ENCODE peak calls at places on chromosomes 13 and 19, in four cellular contexts. N is K562, K is WTC11, B is HepG2. V is an unnamed sample.
A peak's percentile ranks its signal among the peaks of the same experiment; 100 is the strongest.

GRCh38 chr13:98315466-98315865 is 138.4 kb upstream of the RNF113B start:
- DNase-seq in N (no peak), K (no peak), B (no peak), V (no peak)

GRCh38 chr13:111663505-111663904 is 343.1 kb downstream of the TEX29 start:
- DNase-seq in B (no peak), N (no peak), K (no peak), V (no peak)

GRCh38 chr13:80010286-80010831 is 330.6 kb downstream of the SPRY2 start:
- DNase-seq in B (no peak), K (no peak), N (no peak), V (no peak)

GRCh38 chr19:19627716-19628498 is at the start of gene LPAR2:
- DNase-seq in N (no peak), B (no peak), K (peak; percentile 76), V (no peak)

GRCh38 chr13:84400711-84401110 is 518.4 kb upstream of the SLITRK1 start:
- DNase-seq in K (no peak), N (no peak), B (no peak), V (no peak)

GRCh38 chr19:11381535-11382369 is 2.4 kb downstream of the EPOR start:
- DNase-seq in B (no peak), N (no peak), K (peak; percentile 89), V (peak; percentile 81)

GRCh38 chr19:51097166-51097736 is 11.0 kb downstream of the CTU1 start:
- DNase-seq in K (peak; percentile 83), N (peak; percentile 74), B (peak; percentile 34), V (peak; percentile 72)

GRCh38 chr19:22326219-22326618 is 40.0 kb downstream of the ZNF729 start:
- DNase-seq in B (no peak), K (no peak), N (no peak), V (no peak)

GRCh38 chr13:76148374-76148773 is 512.2 kb downstream of the LMO7 start:
- DNase-seq in K (no peak), N (no peak), B (no peak), V (no peak)

GRCh38 chr19:39438270-39438934 is 2.7 kb upstream of the RPS16 start:
- DNase-seq in N (no peak), K (no peak), B (peak; percentile 50), V (no peak)

GRCh38 chr13:103883152-103883551 is 816.9 kb upstream of the SLC10A2 start:
- DNase-seq in N (no peak), B (peak; percentile 81), K (peak; percentile 65), V (peak; percentile 39)

GRCh38 chr13:96041326-96042092 is 11.7 kb downstream of the UGGT2 start:
- DNase-seq in K (no peak), N (no peak), B (peak; percentile 4), V (no peak)

GRCh38 chr19:37872383-37872782 is 34.0 kb downstream of the WDR87 start:
- DNase-seq in N (no peak), B (no peak), K (no peak), V (no peak)

GRCh38 chr19:40219721-40220276 is 1.6 kb upstream of the TTC9B start:
- DNase-seq in K (no peak), B (no peak), N (peak; percentile 38), V (no peak)

GRCh38 chr13:40124648-40125045 is 469.2 kb downstream of the COG6 start:
- DNase-seq in B (no peak), N (no peak), K (no peak), V (no peak)

GRCh38 chr19:58407658-58408151 is 744 bp upstream of the ZNF584 start:
- DNase-seq in N (no peak), B (peak; percentile 57), K (no peak), V (no peak)

GRCh38 chr13:20043207-20043925 is 84.8 kb downstream of the ZMYM2 start:
- DNase-seq in K (no peak), N (no peak), B (no peak), V (no peak)

GRCh38 chr19:55483681-55484361 is 1.2 kb upstream of the NAT14 start:
- DNase-seq in N (no peak), K (no peak), B (no peak), V (no peak)

GRCh38 chr13:32225494-32225931 is 89.7 kb downstream of the ZAR1L start:
- DNase-seq in B (no peak), N (no peak), K (no peak), V (no peak)

GRCh38 chr13:110528371-110528770 is 33.2 kb downstream of the RAB20 start:
- DNase-seq in B (no peak), K (no peak), N (no peak), V (no peak)

GRCh38 chr19:55704494-55705245 is 29.6 kb downstream of the EPN1 start:
- DNase-seq in K (no peak), B (no peak), N (no peak), V (no peak)

GRCh38 chr19:43901395-43902390 is 33.4 kb downstream of the ZNF45 start:
- DNase-seq in K (peak; percentile 79), N (peak; percentile 77), B (peak; percentile 80), V (peak; percentile 81)

GRCh38 chr13:110215606-110216005 is 91.4 kb downstream of the COL4A1 start:
- DNase-seq in K (no peak), N (no peak), B (no peak), V (no peak)

GRCh38 chr19:11475861-11476260 is 5.0 kb downstream of the ELAVL3 start:
- DNase-seq in K (no peak), N (no peak), B (no peak), V (no peak)

GRCh38 chr19:12995596-12996541 is 594 bp downstream of the NFIX start:
- DNase-seq in N (peak; percentile 92), B (no peak), K (no peak), V (no peak)

GRCh38 chr19:45598267-45599011 is 3.6 kb downstream of the GPR4 start:
- DNase-seq in K (no peak), B (no peak), N (no peak), V (no peak)

DNA sequence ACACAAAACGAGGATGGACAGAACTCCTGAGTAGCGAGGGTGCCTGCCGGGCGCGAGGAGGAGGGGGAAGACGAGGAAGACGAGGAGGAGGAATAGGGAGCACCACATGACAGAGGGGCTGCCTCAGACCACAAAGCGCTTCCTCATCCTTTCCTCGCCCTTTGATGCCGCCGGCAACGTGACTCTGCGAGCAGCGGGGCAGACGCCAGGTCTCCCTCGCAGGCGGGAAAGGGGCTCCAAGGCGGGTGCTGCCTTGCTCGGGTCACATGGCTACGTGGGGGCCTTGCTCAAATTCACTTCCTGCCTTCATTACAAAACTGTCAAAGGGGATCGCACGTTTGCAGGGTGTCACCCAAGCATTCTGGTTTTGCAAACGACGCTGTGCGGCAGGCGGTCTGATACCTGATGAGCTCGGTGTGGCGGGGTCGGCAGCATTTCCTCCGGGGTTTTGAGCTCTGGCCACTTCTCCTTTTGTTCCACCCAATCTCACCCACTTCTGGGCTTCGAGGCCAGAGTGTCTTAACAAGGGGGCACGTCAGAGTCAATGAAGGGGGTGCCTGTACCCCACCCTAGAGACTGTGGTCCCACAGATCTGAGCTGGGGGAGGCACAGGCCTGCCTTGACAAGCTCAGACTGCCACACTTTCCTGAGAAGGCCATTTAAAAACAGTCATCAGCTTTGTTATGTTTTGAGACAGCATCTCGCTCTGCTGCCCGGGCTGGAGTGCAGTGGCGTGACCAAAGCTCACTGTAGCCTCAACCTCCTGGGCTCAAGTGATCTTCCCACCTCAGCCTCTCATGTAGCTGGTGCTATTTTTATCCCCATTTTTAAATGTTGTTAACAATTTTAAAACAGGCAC is 14.9 kb downstream of the MAP2K2 start:
- DNase-seq in B (no peak), K (no peak), N (no peak), V (no peak)
- TF ChIP-seq ELF4 in B (no peak), K (no peak), N (no peak), V (no peak)

DNA sequence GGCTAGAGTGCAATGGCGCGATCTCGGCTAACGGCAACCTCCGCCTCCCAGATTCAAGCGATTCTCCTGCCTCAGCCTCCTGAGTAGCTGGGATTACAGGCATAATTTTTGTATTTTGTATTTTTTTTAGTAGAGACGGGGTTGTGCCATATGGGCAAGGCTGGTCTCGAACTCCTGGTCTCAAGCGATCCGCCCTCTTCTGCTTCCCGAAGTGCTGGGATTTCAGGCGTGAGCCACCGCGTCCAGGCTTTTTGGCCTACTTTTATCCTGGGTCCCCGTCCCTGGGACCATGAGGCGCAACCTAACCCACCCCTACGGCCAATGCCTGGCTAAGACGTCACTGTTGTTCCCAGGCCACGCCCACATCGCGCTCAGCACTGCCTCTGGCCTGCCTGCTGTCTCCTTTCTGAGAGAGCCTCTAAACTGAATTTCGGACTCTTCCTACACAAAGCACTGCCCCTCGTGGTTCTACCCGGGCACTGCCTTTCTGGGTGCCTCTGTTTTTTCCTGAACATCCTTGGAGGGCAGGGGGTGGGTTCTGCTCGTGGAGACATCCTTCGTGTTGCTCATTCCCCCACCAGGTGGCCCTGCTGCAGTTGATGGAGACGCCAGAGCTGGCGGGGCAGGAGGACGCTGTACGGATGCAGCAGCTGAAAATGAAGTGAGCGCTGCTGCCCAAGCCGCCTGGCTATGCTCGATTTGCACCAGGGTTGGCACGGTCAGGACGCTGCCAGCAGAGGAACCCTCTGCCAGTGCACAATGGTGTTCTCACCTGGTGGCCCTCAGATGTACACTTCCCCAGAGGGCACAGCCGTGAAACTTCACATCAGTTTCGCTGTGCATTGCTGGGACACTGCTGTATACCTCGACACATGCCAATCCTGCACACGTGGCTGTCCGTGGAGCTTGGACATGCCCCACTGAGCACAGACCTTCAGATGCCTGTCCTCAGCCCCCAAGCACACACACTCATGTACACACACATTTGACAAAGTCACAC is 2.0 kb downstream of the REX1BD start:
- DNase-seq in N (peak; percentile 74), K (peak; percentile 98), B (peak; percentile 76), V (peak; percentile 82)
- TF ChIP-seq ELF4 in N (no peak), K (peak; percentile 64), B (no peak), V (no peak)

DNA sequence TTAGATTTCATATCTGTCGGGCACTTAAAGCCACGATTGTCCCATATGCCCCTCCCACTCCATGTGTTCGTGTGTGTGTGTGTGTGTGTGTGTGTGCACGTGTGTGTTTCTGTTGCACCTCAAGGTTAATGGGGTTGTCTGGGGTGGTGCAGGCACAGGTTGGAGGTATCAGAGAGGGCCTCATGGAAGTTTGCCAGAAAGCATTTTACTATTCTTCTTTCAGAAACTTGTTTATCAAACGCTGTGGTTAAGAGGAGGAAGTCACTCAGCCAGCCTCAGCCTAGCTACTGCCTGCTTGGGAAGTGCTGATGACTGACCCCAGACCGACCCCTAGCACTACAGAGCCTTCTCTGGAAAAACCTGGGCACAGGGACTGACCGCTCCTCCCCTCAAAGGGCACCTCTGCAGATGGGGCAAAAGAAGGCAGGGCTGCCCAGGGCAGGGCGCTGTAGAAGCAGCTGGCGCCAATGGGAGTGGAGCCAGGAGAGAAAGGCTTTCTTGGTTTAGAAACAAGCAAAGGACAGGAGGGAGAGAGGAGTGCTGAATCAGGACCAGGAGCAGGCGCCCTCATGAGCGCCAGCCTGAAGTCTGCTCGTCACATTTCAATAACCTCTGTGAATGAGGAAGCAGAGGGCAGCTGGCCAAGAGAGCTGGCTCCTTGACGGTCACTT is 3.9 kb downstream of the SIAH3 start:
- DNase-seq in N (no peak), B (no peak), K (no peak), V (no peak)
- TF ChIP-seq ELF4 in N (no peak), B (no peak), K (no peak), V (no peak)

GRCh38 chr19:41339936-41340335 is 13.8 kb downstream of the TGFB1 start:
- DNase-seq in N (no peak), B (no peak), K (no peak), V (no peak)
- TF ChIP-seq ELF4 in N (no peak), B (no peak), K (no peak), V (no peak)

DNA sequence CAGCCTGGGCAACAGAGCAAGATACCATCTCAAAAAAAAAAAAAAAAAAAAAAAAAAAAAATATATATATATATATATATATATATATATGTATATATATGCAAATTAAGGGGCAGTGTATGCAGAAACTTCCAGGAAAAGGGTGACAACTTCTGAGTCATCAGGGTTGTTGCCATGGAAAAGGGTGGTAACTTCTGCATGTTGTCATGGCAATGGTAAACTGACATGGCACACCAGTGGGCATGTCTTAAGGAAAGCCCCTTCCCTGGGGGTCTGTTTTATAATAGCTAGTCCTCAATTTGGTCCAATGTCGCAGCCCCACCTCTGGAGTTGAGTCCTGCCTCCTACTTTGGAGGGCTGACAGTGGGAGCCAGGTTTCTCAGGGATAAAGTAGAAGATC is 7.4 kb upstream of the FCHO1 start:
- DNase-seq in N (no peak), B (no peak), K (no peak), V (no peak)
- TF ChIP-seq ELF4 in N (no peak), B (no peak), K (no peak), V (no peak)

V was measured in HEK293T.